ENCODE peak calls at places on chromosome 21, in nine cellular contexts. C is B cell, T is NCI-H1105 treated with DMSO at 0.1 percent for 48 hours, K is Peyer's patch, O is MV-4-11, U is KG1, Y is mammary epithelial cell, J is Daoy, W is H4. F is an unnamed sample.

GRCh38 chr21:45246535-45247320 is 41.0 kb downstream of the POFUT2 start:
- DNase-seq in Y (no peak), U (no peak), T (no peak), J (no peak), C (no peak), W (no peak), O (no peak), K (no peak), F (no peak)

GRCh38 chr21:23986214-23986613 is 1621.1 kb downstream of the MRPL39 start:
- DNase-seq in W (no peak), K (no peak), U (no peak), Y (no peak), J (no peak), C (no peak), T (no peak), O (peak), F (no peak)

GRCh38 chr21:37248298-37248697 is 18.8 kb downstream of the VPS26C start:
- DNase-seq in Y (no peak), U (no peak), W (no peak), O (no peak), J (no peak), C (no peak), T (no peak), K (no peak), F (no peak)

GRCh38 chr21:34890724-34891609 is 158.1 kb downstream of the RUNX1 start:
- DNase-seq in W (no peak), C (no peak), T (no peak), Y (peak), U (no peak), K (no peak), J (peak), O (peak), F (peak)

GRCh38 chr21:32378956-32379355 is 13.9 kb downstream of the URB1 start:
- DNase-seq in J (no peak), U (no peak), O (no peak), T (no peak), K (no peak), Y (no peak), W (no peak), C (no peak), F (no peak)

GRCh38 chr21:46393451-46393940 is 65.2 kb upstream of the DIP2A start:
- DNase-seq in K (no peak), U (no peak), T (peak), J (no peak), Y (no peak), O (no peak), W (no peak), C (no peak), F (no peak)

GRCh38 chr21:25925936-25926335 is 191.2 kb downstream of the GABPA start:
- DNase-seq in T (no peak), U (no peak), O (no peak), C (no peak), K (no peak), J (no peak), W (peak), Y (no peak), F (no peak)

GRCh38 chr21:44946254-44947041 is 6.6 kb downstream of the SLX9 start:
- DNase-seq in C (no peak), U (no peak), W (no peak), J (no peak), O (no peak), T (no peak), K (no peak), Y (no peak), F (no peak)

GRCh38 chr21:41975391-41976272 is 21.8 kb upstream of the C2CD2 start:
- DNase-seq in K (no peak), J (no peak), W (no peak), O (no peak), Y (no peak), U (no peak), T (no peak), C (no peak), F (no peak)

GRCh38 chr21:34808569-34809204 is 139.9 kb downstream of the CLIC6 start:
- DNase-seq in C (no peak), O (no peak), J (peak), T (no peak), K (no peak), U (no peak), W (peak), Y (peak), F (peak)

GRCh38 chr21:32237021-32237420 is 41.8 kb downstream of the MIS18A start:
- DNase-seq in Y (no peak), U (no peak), C (no peak), W (no peak), T (no peak), O (no peak), J (no peak), K (no peak), F (no peak)

GRCh38 chr21:31162827-31163226 is 124.6 kb upstream of the KRTAP19-8 start:
- DNase-seq in J (peak), U (no peak), W (peak), Y (no peak), T (no peak), C (no peak), O (no peak), K (no peak), F (peak)

GRCh38 chr21:33020558-33021100 is 5.1 kb upstream of the OLIG2 start:
- DNase-seq in U (no peak), W (no peak), T (no peak), O (no peak), C (peak), J (no peak), K (no peak), Y (no peak), F (no peak)

GRCh38 chr21:39924577-39925308 is 57.5 kb downstream of the PCP4 start:
- DNase-seq in T (no peak), K (no peak), O (no peak), Y (no peak), U (no peak), C (no peak), W (no peak), J (no peak), F (no peak)

GRCh38 chr21:27425172-27425571 is 458.3 kb upstream of the ADAMTS5 start:
- DNase-seq in U (no peak), T (no peak), J (peak), K (no peak), Y (no peak), C (no peak), W (peak), O (no peak), F (no peak)

GRCh38 chr21:17708541-17709265 is 96.0 kb upstream of the BTG3 start:
- DNase-seq in K (no peak), U (no peak), T (no peak), C (no peak), W (no peak), Y (peak), O (no peak), J (no peak), F (peak)

GRCh38 chr21:46092026-46092764 is 5.7 kb upstream of the COL6A2 start:
- DNase-seq in Y (no peak), W (peak), T (no peak), U (no peak), O (no peak), K (no peak), J (peak), C (no peak), F (no peak)

GRCh38 chr21:26888256-26888655 is 43.0 kb upstream of the ADAMTS1 start:
- DNase-seq in W (no peak), C (no peak), J (no peak), O (no peak), T (no peak), K (no peak), Y (no peak), U (no peak), F (no peak)

GRCh38 chr21:29163381-29164115 is 33.1 kb downstream of the MAP3K7CL start:
- DNase-seq in U (no peak), K (no peak), W (no peak), J (peak), O (peak), Y (no peak), C (no peak), T (no peak), F (no peak)

GRCh38 chr21:27580276-27580675 is 613.4 kb upstream of the ADAMTS5 start:
- DNase-seq in Y (peak), U (no peak), W (no peak), J (peak), K (no peak), T (no peak), C (no peak), O (no peak), F (peak)

GRCh38 chr21:42565206-42565810 is 51.7 kb downstream of the SLC37A1 start:
- DNase-seq in J (no peak), Y (no peak), O (no peak), U (no peak), W (no peak), C (no peak), T (no peak), K (peak), F (no peak)

GRCh38 chr21:42003051-42003461 is 7.1 kb downstream of the ZBTB21 start:
- DNase-seq in W (no peak), Y (peak), O (no peak), C (no peak), T (no peak), U (no peak), K (no peak), J (peak), F (peak)

GRCh38 chr21:39016740-39017315 is 166.4 kb downstream of the PSMG1 start:
- DNase-seq in U (peak), T (no peak), J (no peak), C (peak), Y (no peak), K (peak), O (peak), W (no peak), F (no peak)

GRCh38 chr21:45021428-45022347 is 52.7 kb upstream of the ADARB1 start:
- DNase-seq in T (no peak), J (no peak), C (no peak), W (no peak), Y (no peak), U (no peak), K (no peak), O (no peak), F (no peak)

GRCh38 chr21:8993943-8994639 is 1527.3 kb upstream of the TPTE start:
- DNase-seq in W (no peak), U (no peak), T (no peak), O (no peak), J (peak), C (no peak), Y (no peak), K (no peak), F (no peak)

GRCh38 chr21:15301736-15302135 is 236.9 kb upstream of the NRIP1 start:
- DNase-seq in C (no peak), Y (peak), W (no peak), O (peak), T (no peak), J (peak), K (no peak), U (no peak), F (no peak)

GRCh38 chr21:20802631-20803260 is 195.5 kb upstream of the NCAM2 start:
- DNase-seq in W (no peak), U (no peak), T (no peak), C (no peak), Y (no peak), J (no peak), O (no peak), K (no peak), F (no peak)

GRCh38 chr21:37319551-37319950 is 47.0 kb upstream of the DYRK1A start:
- DNase-seq in O (no peak), T (no peak), Y (no peak), U (no peak), J (no peak), K (no peak), W (no peak), C (no peak), F (no peak)

GRCh38 chr21:30689822-30690221 is 28.8 kb downstream of the KRTAP21-3 start:
- DNase-seq in U (no peak), K (no peak), W (no peak), O (no peak), C (no peak), Y (no peak), T (no peak), J (no peak), F (no peak)

F was measured in foreskin keratinocyte.